ENCODE peak calls at places on chromosomes 5 and 9, in four cellular contexts. H is CD8-positive, alpha-beta memory T cell; T is thoracic aorta; P is left lung. K is an unnamed sample.

GRCh38 chr9:112012026-112012902 is 115.7 kb downstream of the UGCG start:
- DNase-seq in P (peak), T (peak), H (no peak), K (no peak)

GRCh38 chr5:171207256-171207866 is 101.7 kb upstream of the TLX3 start:
- DNase-seq in H (no peak), P (no peak), T (no peak), K (no peak)

GRCh38 chr5:179915406-179915935 is 7.8 kb upstream of the TBC1D9B start:
- DNase-seq in P (no peak), H (no peak), T (no peak), K (no peak)

GRCh38 chr9:34457266-34458012 is 931 bp downstream of the FAM219A start:
- DNase-seq in T (peak), P (peak), H (peak), K (no peak)

GRCh38 chr9:23769307-23769935 is 56.6 kb downstream of the ELAVL2 start:
- DNase-seq in P (no peak), T (no peak), H (no peak), K (no peak)

GRCh38 chr5:123515904-123516303 is 3.9 kb downstream of the CSNK1G3 start:
- DNase-seq in H (no peak), T (no peak), P (no peak), K (no peak)

GRCh38 chr5:87120518-87121314 is 147.0 kb upstream of the RASA1 start:
- DNase-seq in T (no peak), H (peak), P (no peak), K (no peak)

GRCh38 chr9:16310288-16311145 is 560.0 kb downstream of the BNC2 start:
- DNase-seq in H (no peak), T (no peak), P (no peak), K (no peak)

GRCh38 chr5:1212271-1212670 is 10.9 kb downstream of the SLC6A19 start:
- DNase-seq in H (peak), P (no peak), T (no peak), K (no peak)

GRCh38 chr5:158546748-158547147 is 553.0 kb downstream of the EBF1 start:
- DNase-seq in T (no peak), H (no peak), P (no peak), K (no peak)

GRCh38 chr5:129459485-129460120 is 495 bp upstream of the ADAMTS19 start:
- DNase-seq in H (no peak), P (no peak), T (no peak), K (no peak)

GRCh38 chr9:134412298-134412711 is 86.0 kb downstream of the RXRA start:
- DNase-seq in T (no peak), H (no peak), P (no peak), K (no peak)

GRCh38 chr5:136249678-136250266 is 56.8 kb upstream of the SMIM32 start:
- DNase-seq in H (no peak), T (no peak), P (peak), K (no peak)

GRCh38 chr9:10062629-10063395 is 550.0 kb downstream of the PTPRD start:
- DNase-seq in T (no peak), H (no peak), P (no peak), K (no peak)

GRCh38 chr5:145072880-145073279 is 762.3 kb downstream of the PRELID2 start:
- DNase-seq in P (no peak), H (no peak), T (no peak), K (no peak)

GRCh38 chr5:150077996-150078801 is 8.2 kb downstream of the CSF1R start:
- DNase-seq in T (no peak), H (no peak), P (no peak), K (no peak)

GRCh38 chr5:14557840-14558239 is 23.8 kb upstream of the OTULINL start:
- DNase-seq in P (no peak), H (no peak), T (no peak), K (no peak)

GRCh38 chr5:1542755-1543154 is 19.0 kb upstream of the LPCAT1 start:
- DNase-seq in H (no peak), T (no peak), P (peak), K (no peak)

DNA sequence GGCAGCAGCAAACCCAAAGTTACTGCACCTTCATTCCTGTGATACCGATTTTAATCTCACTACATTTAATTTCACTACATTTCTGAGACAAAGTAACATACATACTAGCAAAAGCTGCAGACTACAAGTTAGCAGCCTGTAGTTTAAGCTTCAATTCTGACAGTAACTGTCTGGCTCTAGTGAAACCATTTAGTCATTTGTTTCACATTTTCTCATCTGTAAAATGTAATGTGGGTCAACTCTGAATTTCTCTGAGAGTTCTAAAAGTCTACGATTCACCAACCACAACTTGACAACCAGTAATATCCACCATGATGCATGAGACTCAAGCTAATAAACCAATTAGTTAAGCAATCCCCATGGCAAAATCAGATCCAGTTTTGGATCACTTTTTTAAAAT is 408.9 kb downstream of the PDE4D start:
- DNase-seq in T (no peak), H (no peak), P (no peak), K (no peak)
- H3K27ac ChIP-seq in T (no peak), H (no peak), P (no peak), K (no peak)

DNA sequence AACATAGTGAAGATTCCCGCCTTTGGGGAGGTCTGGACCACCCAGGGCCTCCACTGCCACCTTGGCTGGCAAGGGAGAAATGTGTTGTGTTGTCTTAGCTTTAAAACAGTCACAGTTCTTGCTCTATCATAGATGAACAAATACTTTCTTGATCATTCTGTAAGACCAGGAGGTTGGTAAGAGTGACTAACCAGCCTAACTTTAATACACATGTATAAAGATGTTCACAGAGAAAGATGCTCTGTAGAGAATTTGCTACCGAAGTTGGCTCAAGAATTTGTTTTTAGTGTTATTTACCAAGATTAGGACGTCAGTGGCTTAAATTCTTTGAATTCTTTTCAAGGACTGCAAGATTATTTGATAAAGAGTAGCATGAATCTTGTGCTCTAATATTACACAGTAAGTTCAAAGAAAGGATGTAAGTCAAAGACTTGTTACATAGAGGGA is 28.4 kb downstream of the GLRX start:
- DNase-seq in H (no peak), T (no peak), P (no peak), K (no peak)
- H3K27ac ChIP-seq in H (no peak), T (no peak), P (no peak), K (no peak)

GRCh38 chr9:26172301-26172700 is 494.1 kb upstream of the TUSC1 start:
- DNase-seq in P (no peak), T (no peak), H (no peak), K (no peak)

GRCh38 chr9:26169684-26170083 is 491.4 kb upstream of the TUSC1 start:
- DNase-seq in H (no peak), P (no peak), T (no peak), K (no peak)

GRCh38 chr9:26166537-26166936 is 488.3 kb upstream of the TUSC1 start:
- DNase-seq in H (no peak), T (no peak), P (no peak), K (no peak)

GRCh38 chr9:26165426-26165825 is 487.2 kb upstream of the TUSC1 start:
- DNase-seq in H (no peak), T (no peak), P (no peak), K (no peak)

GRCh38 chr9:26170224-26170623 is 492.0 kb upstream of the TUSC1 start:
- DNase-seq in P (no peak), H (no peak), T (no peak), K (no peak)
- H3K27ac ChIP-seq in P (no peak), H (no peak), T (no peak), K (no peak)

GRCh38 chr9:128282500-128282899 is 6.4 kb downstream of the SWI5 start:
- DNase-seq in T (no peak), P (no peak), H (no peak), K (no peak)
- H3K27ac ChIP-seq in T (no peak), P (no peak), H (no peak), K (no peak)